ENCODE peak calls at places on chromosomes 11 and 22, in five cellular contexts. One of them, this sample, is unnamed.

GRCh38 chr11:97966901-97967300 is 1053.8 kb upstream of the CNTN5 start:
- DNase-seq in stimulated activated naive CD8-positive, alpha-beta T cell treated with anti-CD3 and anti-CD28 coated beads, Interleukin-15, amount 100 ng/mL, for 72 hours: no peak
- DNase-seq in cardiac fibroblast: no peak
- DNase-seq in ascending aorta: no peak
- DNase-seq in stimulated activated CD4-positive, alpha-beta T cell treated with anti-CD3 and anti-CD28 coated beads, TNF-alpha, amount 100 ng/mL, for 4 hours: no peak
- DNase-seq in this sample: no peak

GRCh38 chr22:29030016-29030617 is 31.5 kb downstream of the C22orf31 start:
- DNase-seq in stimulated activated CD4-positive, alpha-beta T cell treated with anti-CD3 and anti-CD28 coated beads, TNF-alpha, amount 100 ng/mL, for 4 hours: no peak
- DNase-seq in stimulated activated naive CD8-positive, alpha-beta T cell treated with anti-CD3 and anti-CD28 coated beads, Interleukin-15, amount 100 ng/mL, for 72 hours: no peak
- DNase-seq in ascending aorta: no peak
- DNase-seq in cardiac fibroblast: peak; percentile 25
- DNase-seq in this sample: no peak

GRCh38 chr11:65446446-65447277 is 24.1 kb downstream of the NEAT1 start:
- DNase-seq in ascending aorta: no peak
- DNase-seq in stimulated activated CD4-positive, alpha-beta T cell treated with anti-CD3 and anti-CD28 coated beads, TNF-alpha, amount 100 ng/mL, for 4 hours: no peak
- DNase-seq in stimulated activated naive CD8-positive, alpha-beta T cell treated with anti-CD3 and anti-CD28 coated beads, Interleukin-15, amount 100 ng/mL, for 72 hours: no peak
- DNase-seq in cardiac fibroblast: peak; percentile 60
- DNase-seq in this sample: no peak

GRCh38 chr11:71934213-71934612 is 5.4 kb downstream of the RNF121 start:
- DNase-seq in stimulated activated naive CD8-positive, alpha-beta T cell treated with anti-CD3 and anti-CD28 coated beads, Interleukin-15, amount 100 ng/mL, for 72 hours: no peak
- DNase-seq in stimulated activated CD4-positive, alpha-beta T cell treated with anti-CD3 and anti-CD28 coated beads, TNF-alpha, amount 100 ng/mL, for 4 hours: no peak
- DNase-seq in cardiac fibroblast: no peak
- DNase-seq in ascending aorta: no peak
- DNase-seq in this sample: no peak

GRCh38 chr22:41848468-41848867 is 15.6 kb downstream of the SREBF2 start:
- DNase-seq in stimulated activated CD4-positive, alpha-beta T cell treated with anti-CD3 and anti-CD28 coated beads, TNF-alpha, amount 100 ng/mL, for 4 hours: no peak
- DNase-seq in ascending aorta: no peak
- DNase-seq in stimulated activated naive CD8-positive, alpha-beta T cell treated with anti-CD3 and anti-CD28 coated beads, Interleukin-15, amount 100 ng/mL, for 72 hours: no peak
- DNase-seq in cardiac fibroblast: peak; percentile 25
- DNase-seq in this sample: no peak

GRCh38 chr11:74278721-74279148 is 32.7 kb downstream of the P4HA3 start:
- DNase-seq in stimulated activated CD4-positive, alpha-beta T cell treated with anti-CD3 and anti-CD28 coated beads, TNF-alpha, amount 100 ng/mL, for 4 hours: no peak
- DNase-seq in cardiac fibroblast: peak; percentile 100
- DNase-seq in stimulated activated naive CD8-positive, alpha-beta T cell treated with anti-CD3 and anti-CD28 coated beads, Interleukin-15, amount 100 ng/mL, for 72 hours: no peak
- DNase-seq in ascending aorta: no peak
- DNase-seq in this sample: no peak

GRCh38 chr11:64788321-64789215 is 10.2 kb upstream of the SF1 start:
- DNase-seq in cardiac fibroblast: no peak
- DNase-seq in stimulated activated CD4-positive, alpha-beta T cell treated with anti-CD3 and anti-CD28 coated beads, TNF-alpha, amount 100 ng/mL, for 4 hours: no peak
- DNase-seq in ascending aorta: no peak
- DNase-seq in stimulated activated naive CD8-positive, alpha-beta T cell treated with anti-CD3 and anti-CD28 coated beads, Interleukin-15, amount 100 ng/mL, for 72 hours: no peak
- DNase-seq in this sample: no peak

GRCh38 chr11:120792306-120792705 is 231.6 kb upstream of the TBCEL start:
- DNase-seq in cardiac fibroblast: no peak
- DNase-seq in ascending aorta: no peak
- DNase-seq in stimulated activated CD4-positive, alpha-beta T cell treated with anti-CD3 and anti-CD28 coated beads, TNF-alpha, amount 100 ng/mL, for 4 hours: no peak
- DNase-seq in stimulated activated naive CD8-positive, alpha-beta T cell treated with anti-CD3 and anti-CD28 coated beads, Interleukin-15, amount 100 ng/mL, for 72 hours: no peak
- DNase-seq in this sample: no peak

GRCh38 chr11:75768909-75769771 is 562 bp downstream of the DGAT2 start:
- DNase-seq in ascending aorta: no peak
- DNase-seq in cardiac fibroblast: no peak
- DNase-seq in stimulated activated CD4-positive, alpha-beta T cell treated with anti-CD3 and anti-CD28 coated beads, TNF-alpha, amount 100 ng/mL, for 4 hours: no peak
- DNase-seq in stimulated activated naive CD8-positive, alpha-beta T cell treated with anti-CD3 and anti-CD28 coated beads, Interleukin-15, amount 100 ng/mL, for 72 hours: no peak
- DNase-seq in this sample: no peak

GRCh38 chr11:73334244-73335203 is 26.4 kb downstream of the ARHGEF17 start:
- DNase-seq in stimulated activated CD4-positive, alpha-beta T cell treated with anti-CD3 and anti-CD28 coated beads, TNF-alpha, amount 100 ng/mL, for 4 hours: no peak
- DNase-seq in cardiac fibroblast: peak; percentile 88
- DNase-seq in stimulated activated naive CD8-positive, alpha-beta T cell treated with anti-CD3 and anti-CD28 coated beads, Interleukin-15, amount 100 ng/mL, for 72 hours: no peak
- DNase-seq in ascending aorta: peak; percentile 59
- DNase-seq in this sample: no peak

GRCh38 chr22:46028069-46028991 is 51.4 kb upstream of the WNT7B start:
- DNase-seq in cardiac fibroblast: no peak
- DNase-seq in stimulated activated naive CD8-positive, alpha-beta T cell treated with anti-CD3 and anti-CD28 coated beads, Interleukin-15, amount 100 ng/mL, for 72 hours: no peak
- DNase-seq in ascending aorta: peak; percentile 6
- DNase-seq in stimulated activated CD4-positive, alpha-beta T cell treated with anti-CD3 and anti-CD28 coated beads, TNF-alpha, amount 100 ng/mL, for 4 hours: no peak
- DNase-seq in this sample: no peak

GRCh38 chr22:36332623-36333331 is 55.0 kb downstream of the MYH9 start:
- DNase-seq in stimulated activated CD4-positive, alpha-beta T cell treated with anti-CD3 and anti-CD28 coated beads, TNF-alpha, amount 100 ng/mL, for 4 hours: peak; percentile 49
- DNase-seq in stimulated activated naive CD8-positive, alpha-beta T cell treated with anti-CD3 and anti-CD28 coated beads, Interleukin-15, amount 100 ng/mL, for 72 hours: peak; percentile 73
- DNase-seq in cardiac fibroblast: peak; percentile 95
- DNase-seq in ascending aorta: no peak
- DNase-seq in this sample: peak; percentile 73

GRCh38 chr11:126109941-126110731 is 47.5 kb upstream of the CDON start:
- DNase-seq in ascending aorta: no peak
- DNase-seq in cardiac fibroblast: no peak
- DNase-seq in stimulated activated naive CD8-positive, alpha-beta T cell treated with anti-CD3 and anti-CD28 coated beads, Interleukin-15, amount 100 ng/mL, for 72 hours: no peak
- DNase-seq in stimulated activated CD4-positive, alpha-beta T cell treated with anti-CD3 and anti-CD28 coated beads, TNF-alpha, amount 100 ng/mL, for 4 hours: no peak
- DNase-seq in this sample: peak; percentile 38

GRCh38 chr11:19279455-19279854 is 38.7 kb upstream of the E2F8 start:
- DNase-seq in stimulated activated naive CD8-positive, alpha-beta T cell treated with anti-CD3 and anti-CD28 coated beads, Interleukin-15, amount 100 ng/mL, for 72 hours: no peak
- DNase-seq in stimulated activated CD4-positive, alpha-beta T cell treated with anti-CD3 and anti-CD28 coated beads, TNF-alpha, amount 100 ng/mL, for 4 hours: no peak
- DNase-seq in ascending aorta: no peak
- DNase-seq in cardiac fibroblast: no peak
- DNase-seq in this sample: no peak

GRCh38 chr11:81975261-81975900 is 758.3 kb downstream of the FAM181B start:
- DNase-seq in ascending aorta: no peak
- DNase-seq in stimulated activated CD4-positive, alpha-beta T cell treated with anti-CD3 and anti-CD28 coated beads, TNF-alpha, amount 100 ng/mL, for 4 hours: no peak
- DNase-seq in stimulated activated naive CD8-positive, alpha-beta T cell treated with anti-CD3 and anti-CD28 coated beads, Interleukin-15, amount 100 ng/mL, for 72 hours: no peak
- DNase-seq in cardiac fibroblast: no peak
- DNase-seq in this sample: no peak

GRCh38 chr11:43376594-43376993 is 17.9 kb downstream of the TTC17 start:
- DNase-seq in ascending aorta: no peak
- DNase-seq in cardiac fibroblast: peak; percentile 92
- DNase-seq in stimulated activated CD4-positive, alpha-beta T cell treated with anti-CD3 and anti-CD28 coated beads, TNF-alpha, amount 100 ng/mL, for 4 hours: no peak
- DNase-seq in stimulated activated naive CD8-positive, alpha-beta T cell treated with anti-CD3 and anti-CD28 coated beads, Interleukin-15, amount 100 ng/mL, for 72 hours: no peak
- DNase-seq in this sample: no peak

GRCh38 chr11:118998822-118999221 is 884 bp downstream of the CENATAC start:
- DNase-seq in stimulated activated naive CD8-positive, alpha-beta T cell treated with anti-CD3 and anti-CD28 coated beads, Interleukin-15, amount 100 ng/mL, for 72 hours: no peak
- DNase-seq in stimulated activated CD4-positive, alpha-beta T cell treated with anti-CD3 and anti-CD28 coated beads, TNF-alpha, amount 100 ng/mL, for 4 hours: no peak
- DNase-seq in ascending aorta: no peak
- DNase-seq in cardiac fibroblast: peak; percentile 79
- DNase-seq in this sample: no peak

GRCh38 chr22:18076060-18076497 is 1.7 kb upstream of the PEX26 start:
- DNase-seq in stimulated activated CD4-positive, alpha-beta T cell treated with anti-CD3 and anti-CD28 coated beads, TNF-alpha, amount 100 ng/mL, for 4 hours: no peak
- DNase-seq in cardiac fibroblast: peak; percentile 96
- DNase-seq in ascending aorta: no peak
- DNase-seq in stimulated activated naive CD8-positive, alpha-beta T cell treated with anti-CD3 and anti-CD28 coated beads, Interleukin-15, amount 100 ng/mL, for 72 hours: peak; percentile 37
- DNase-seq in this sample: peak; percentile 31

GRCh38 chr22:45511847-45512261 is 9.2 kb downstream of the FBLN1 start:
- DNase-seq in stimulated activated naive CD8-positive, alpha-beta T cell treated with anti-CD3 and anti-CD28 coated beads, Interleukin-15, amount 100 ng/mL, for 72 hours: no peak
- DNase-seq in cardiac fibroblast: peak; percentile 83
- DNase-seq in ascending aorta: peak; percentile 34
- DNase-seq in stimulated activated CD4-positive, alpha-beta T cell treated with anti-CD3 and anti-CD28 coated beads, TNF-alpha, amount 100 ng/mL, for 4 hours: no peak
- DNase-seq in this sample: no peak

GRCh38 chr22:44394246-44395115 is 81.7 kb upstream of the SHISAL1 start:
- DNase-seq in stimulated activated naive CD8-positive, alpha-beta T cell treated with anti-CD3 and anti-CD28 coated beads, Interleukin-15, amount 100 ng/mL, for 72 hours: no peak
- DNase-seq in ascending aorta: no peak
- DNase-seq in cardiac fibroblast: no peak
- DNase-seq in stimulated activated CD4-positive, alpha-beta T cell treated with anti-CD3 and anti-CD28 coated beads, TNF-alpha, amount 100 ng/mL, for 4 hours: no peak
- DNase-seq in this sample: no peak

GRCh38 chr11:62324738-62325556 is 12.3 kb upstream of the ASRGL1 start:
- DNase-seq in stimulated activated naive CD8-positive, alpha-beta T cell treated with anti-CD3 and anti-CD28 coated beads, Interleukin-15, amount 100 ng/mL, for 72 hours: peak; percentile 63
- DNase-seq in cardiac fibroblast: peak; percentile 76
- DNase-seq in ascending aorta: no peak
- DNase-seq in stimulated activated CD4-positive, alpha-beta T cell treated with anti-CD3 and anti-CD28 coated beads, TNF-alpha, amount 100 ng/mL, for 4 hours: no peak
- DNase-seq in this sample: peak; percentile 55

GRCh38 chr22:39283312-39284141 is 35.9 kb downstream of the RPL3 start:
- DNase-seq in ascending aorta: no peak
- DNase-seq in stimulated activated naive CD8-positive, alpha-beta T cell treated with anti-CD3 and anti-CD28 coated beads, Interleukin-15, amount 100 ng/mL, for 72 hours: no peak
- DNase-seq in stimulated activated CD4-positive, alpha-beta T cell treated with anti-CD3 and anti-CD28 coated beads, TNF-alpha, amount 100 ng/mL, for 4 hours: no peak
- DNase-seq in cardiac fibroblast: peak; percentile 58
- DNase-seq in this sample: no peak

GRCh38 chr22:43228330-43228729 is 41.4 kb upstream of the TTLL12 start:
- DNase-seq in stimulated activated CD4-positive, alpha-beta T cell treated with anti-CD3 and anti-CD28 coated beads, TNF-alpha, amount 100 ng/mL, for 4 hours: no peak
- DNase-seq in stimulated activated naive CD8-positive, alpha-beta T cell treated with anti-CD3 and anti-CD28 coated beads, Interleukin-15, amount 100 ng/mL, for 72 hours: no peak
- DNase-seq in cardiac fibroblast: peak; percentile 31
- DNase-seq in ascending aorta: no peak
- DNase-seq in this sample: no peak

GRCh38 chr11:12457030-12457600 is 79.7 kb downstream of the PARVA start:
- DNase-seq in cardiac fibroblast: peak; percentile 64
- DNase-seq in stimulated activated CD4-positive, alpha-beta T cell treated with anti-CD3 and anti-CD28 coated beads, TNF-alpha, amount 100 ng/mL, for 4 hours: no peak
- DNase-seq in stimulated activated naive CD8-positive, alpha-beta T cell treated with anti-CD3 and anti-CD28 coated beads, Interleukin-15, amount 100 ng/mL, for 72 hours: no peak
- DNase-seq in ascending aorta: no peak
- DNase-seq in this sample: no peak

GRCh38 chr11:71446942-71447688 is 1.1 kb downstream of the DHCR7 start:
- DNase-seq in ascending aorta: no peak
- DNase-seq in cardiac fibroblast: peak; percentile 91
- DNase-seq in stimulated activated naive CD8-positive, alpha-beta T cell treated with anti-CD3 and anti-CD28 coated beads, Interleukin-15, amount 100 ng/mL, for 72 hours: no peak
- DNase-seq in stimulated activated CD4-positive, alpha-beta T cell treated with anti-CD3 and anti-CD28 coated beads, TNF-alpha, amount 100 ng/mL, for 4 hours: no peak
- DNase-seq in this sample: no peak

GRCh38 chr11:74464746-74465145 is 2.6 kb downstream of the KCNE3 start:
- DNase-seq in stimulated activated naive CD8-positive, alpha-beta T cell treated with anti-CD3 and anti-CD28 coated beads, Interleukin-15, amount 100 ng/mL, for 72 hours: no peak
- DNase-seq in cardiac fibroblast: no peak
- DNase-seq in ascending aorta: no peak
- DNase-seq in stimulated activated CD4-positive, alpha-beta T cell treated with anti-CD3 and anti-CD28 coated beads, TNF-alpha, amount 100 ng/mL, for 4 hours: no peak
- DNase-seq in this sample: no peak

GRCh38 chr11:19228956-19229355 is 11.8 kb downstream of the E2F8 start:
- DNase-seq in stimulated activated CD4-positive, alpha-beta T cell treated with anti-CD3 and anti-CD28 coated beads, TNF-alpha, amount 100 ng/mL, for 4 hours: no peak
- DNase-seq in ascending aorta: no peak
- DNase-seq in stimulated activated naive CD8-positive, alpha-beta T cell treated with anti-CD3 and anti-CD28 coated beads, Interleukin-15, amount 100 ng/mL, for 72 hours: no peak
- DNase-seq in cardiac fibroblast: no peak
- DNase-seq in this sample: no peak

GRCh38 chr22:46801826-46802607 is 39.6 kb downstream of the TBC1D22A start:
- DNase-seq in ascending aorta: no peak
- DNase-seq in stimulated activated CD4-positive, alpha-beta T cell treated with anti-CD3 and anti-CD28 coated beads, TNF-alpha, amount 100 ng/mL, for 4 hours: no peak
- DNase-seq in cardiac fibroblast: no peak
- DNase-seq in stimulated activated naive CD8-positive, alpha-beta T cell treated with anti-CD3 and anti-CD28 coated beads, Interleukin-15, amount 100 ng/mL, for 72 hours: no peak
- DNase-seq in this sample: no peak

GRCh38 chr11:44530413-44531115 is 34.9 kb upstream of the CD82 start:
- DNase-seq in cardiac fibroblast: peak; percentile 59
- DNase-seq in ascending aorta: no peak
- DNase-seq in stimulated activated naive CD8-positive, alpha-beta T cell treated with anti-CD3 and anti-CD28 coated beads, Interleukin-15, amount 100 ng/mL, for 72 hours: peak; percentile 73
- DNase-seq in stimulated activated CD4-positive, alpha-beta T cell treated with anti-CD3 and anti-CD28 coated beads, TNF-alpha, amount 100 ng/mL, for 4 hours: no peak
- DNase-seq in this sample: peak; percentile 66

GRCh38 chr11:1116666-1117390 is 40.9 kb upstream of the MUC5AC start:
- DNase-seq in stimulated activated CD4-positive, alpha-beta T cell treated with anti-CD3 and anti-CD28 coated beads, TNF-alpha, amount 100 ng/mL, for 4 hours: no peak
- DNase-seq in cardiac fibroblast: no peak
- DNase-seq in stimulated activated naive CD8-positive, alpha-beta T cell treated with anti-CD3 and anti-CD28 coated beads, Interleukin-15, amount 100 ng/mL, for 72 hours: no peak
- DNase-seq in ascending aorta: no peak
- DNase-seq in this sample: no peak

GRCh38 chr11:18566406-18566805 is 22.1 kb downstream of the UEVLD start:
- DNase-seq in stimulated activated CD4-positive, alpha-beta T cell treated with anti-CD3 and anti-CD28 coated beads, TNF-alpha, amount 100 ng/mL, for 4 hours: no peak
- DNase-seq in ascending aorta: no peak
- DNase-seq in stimulated activated naive CD8-positive, alpha-beta T cell treated with anti-CD3 and anti-CD28 coated beads, Interleukin-15, amount 100 ng/mL, for 72 hours: no peak
- DNase-seq in cardiac fibroblast: peak; percentile 46
- DNase-seq in this sample: no peak

GRCh38 chr11:83087035-83087434 is 15.3 kb upstream of the RAB30 start:
- DNase-seq in stimulated activated naive CD8-positive, alpha-beta T cell treated with anti-CD3 and anti-CD28 coated beads, Interleukin-15, amount 100 ng/mL, for 72 hours: no peak
- DNase-seq in stimulated activated CD4-positive, alpha-beta T cell treated with anti-CD3 and anti-CD28 coated beads, TNF-alpha, amount 100 ng/mL, for 4 hours: no peak
- DNase-seq in ascending aorta: no peak
- DNase-seq in cardiac fibroblast: peak; percentile 30
- DNase-seq in this sample: no peak

GRCh38 chr11:35106595-35106994 is 32.4 kb upstream of the CD44 start:
- DNase-seq in stimulated activated naive CD8-positive, alpha-beta T cell treated with anti-CD3 and anti-CD28 coated beads, Interleukin-15, amount 100 ng/mL, for 72 hours: no peak
- DNase-seq in ascending aorta: no peak
- DNase-seq in cardiac fibroblast: no peak
- DNase-seq in stimulated activated CD4-positive, alpha-beta T cell treated with anti-CD3 and anti-CD28 coated beads, TNF-alpha, amount 100 ng/mL, for 4 hours: no peak
- DNase-seq in this sample: no peak

GRCh38 chr22:39251762-39252460 is 7.1 kb upstream of the PDGFB start:
- DNase-seq in cardiac fibroblast: no peak
- DNase-seq in stimulated activated naive CD8-positive, alpha-beta T cell treated with anti-CD3 and anti-CD28 coated beads, Interleukin-15, amount 100 ng/mL, for 72 hours: no peak
- DNase-seq in ascending aorta: no peak
- DNase-seq in stimulated activated CD4-positive, alpha-beta T cell treated with anti-CD3 and anti-CD28 coated beads, TNF-alpha, amount 100 ng/mL, for 4 hours: no peak
- DNase-seq in this sample: no peak

GRCh38 chr22:50206599-50206998 is 5.8 kb downstream of the SELENOO start:
- DNase-seq in ascending aorta: no peak
- DNase-seq in cardiac fibroblast: peak; percentile 35
- DNase-seq in stimulated activated CD4-positive, alpha-beta T cell treated with anti-CD3 and anti-CD28 coated beads, TNF-alpha, amount 100 ng/mL, for 4 hours: no peak
- DNase-seq in stimulated activated naive CD8-positive, alpha-beta T cell treated with anti-CD3 and anti-CD28 coated beads, Interleukin-15, amount 100 ng/mL, for 72 hours: no peak
- DNase-seq in this sample: no peak

GRCh38 chr11:114060402-114061052 is 1.0 kb downstream of the ZBTB16 start:
- DNase-seq in cardiac fibroblast: no peak
- DNase-seq in stimulated activated naive CD8-positive, alpha-beta T cell treated with anti-CD3 and anti-CD28 coated beads, Interleukin-15, amount 100 ng/mL, for 72 hours: peak; percentile 26
- DNase-seq in stimulated activated CD4-positive, alpha-beta T cell treated with anti-CD3 and anti-CD28 coated beads, TNF-alpha, amount 100 ng/mL, for 4 hours: no peak
- DNase-seq in ascending aorta: no peak
- DNase-seq in this sample: no peak